ENCODE peak calls at places on chromosomes 1 and 21, in six cellular contexts. H, E, X, U, W and T are unnamed samples.
A peak's percentile ranks its signal among the peaks of the same experiment; 100 is the strongest.

GRCh38 chr1:28577052-28577678 is 14.9 kb upstream of the RAB42 start:
- DNase-seq in H (no peak), E (no peak), X (no peak), U (no peak), W (no peak), T (no peak)

GRCh38 chr1:224700915-224701531 is 84.9 kb downstream of the CNIH3 start:
- DNase-seq in H (no peak), E (no peak), X (no peak), U (no peak), W (no peak), T (no peak)

GRCh38 chr1:97433520-97434175 is 487.2 kb downstream of the DPYD start:
- DNase-seq in H (no peak), E (no peak), X (no peak), U (no peak), W (no peak), T (no peak)

GRCh38 chr1:82775402-82776000 is 974.8 kb downstream of the ADGRL2 start:
- DNase-seq in H (no peak), E (peak; percentile 55), X (peak; percentile 23), U (no peak), W (no peak), T (no peak)

GRCh38 chr1:46991083-46991923 is 32.2 kb upstream of the CYP4X1 start:
- DNase-seq in H (no peak), E (no peak), X (no peak), U (no peak), W (no peak), T (no peak)

GRCh38 chr21:34073749-34074282 is 438 bp downstream of the MRPS6 start:
- DNase-seq in H (peak; percentile 90), E (peak; percentile 36), X (peak; percentile 35), U (peak; percentile 38), W (no peak), T (peak; percentile 93)

GRCh38 chr1:196387766-196388165 is 220.5 kb downstream of the KCNT2 start:
- DNase-seq in H (no peak), E (no peak), X (no peak), U (no peak), W (no peak), T (no peak)

GRCh38 chr21:34526618-34527290 is 14.7 kb upstream of the KCNE1 start:
- DNase-seq in H (no peak), E (peak; percentile 74), X (peak; percentile 89), U (peak; percentile 77), W (peak; percentile 76), T (peak; percentile 83)

GRCh38 chr21:44865561-44866280 is 7.8 kb downstream of the PTTG1IP start:
- DNase-seq in H (peak; percentile 84), E (no peak), X (no peak), U (peak; percentile 65), W (no peak), T (no peak)

GRCh38 chr1:114756009-114756892 is 1.5 kb downstream of the CSDE1 start:
- DNase-seq in H (no peak), E (no peak), X (no peak), U (no peak), W (no peak), T (no peak)

GRCh38 chr1:32894681-32895080 is 6.5 kb downstream of the TMEM54 start:
- DNase-seq in H (peak; percentile 65), E (no peak), X (no peak), U (no peak), W (no peak), T (no peak)

GRCh38 chr1:32892368-32893197 is 6.3 kb downstream of the HPCA start:
- DNase-seq in H (peak; percentile 77), E (no peak), X (no peak), U (no peak), W (no peak), T (peak; percentile 88)

GRCh38 chr1:32894019-32894600 is 7.1 kb downstream of the TMEM54 start:
- DNase-seq in H (peak; percentile 65), E (no peak), X (no peak), U (no peak), W (no peak), T (no peak)

GRCh38 chr1:32891630-32892029 is 5.3 kb downstream of the HPCA start:
- DNase-seq in H (no peak), E (no peak), X (no peak), U (no peak), W (no peak), T (no peak)

DNA sequence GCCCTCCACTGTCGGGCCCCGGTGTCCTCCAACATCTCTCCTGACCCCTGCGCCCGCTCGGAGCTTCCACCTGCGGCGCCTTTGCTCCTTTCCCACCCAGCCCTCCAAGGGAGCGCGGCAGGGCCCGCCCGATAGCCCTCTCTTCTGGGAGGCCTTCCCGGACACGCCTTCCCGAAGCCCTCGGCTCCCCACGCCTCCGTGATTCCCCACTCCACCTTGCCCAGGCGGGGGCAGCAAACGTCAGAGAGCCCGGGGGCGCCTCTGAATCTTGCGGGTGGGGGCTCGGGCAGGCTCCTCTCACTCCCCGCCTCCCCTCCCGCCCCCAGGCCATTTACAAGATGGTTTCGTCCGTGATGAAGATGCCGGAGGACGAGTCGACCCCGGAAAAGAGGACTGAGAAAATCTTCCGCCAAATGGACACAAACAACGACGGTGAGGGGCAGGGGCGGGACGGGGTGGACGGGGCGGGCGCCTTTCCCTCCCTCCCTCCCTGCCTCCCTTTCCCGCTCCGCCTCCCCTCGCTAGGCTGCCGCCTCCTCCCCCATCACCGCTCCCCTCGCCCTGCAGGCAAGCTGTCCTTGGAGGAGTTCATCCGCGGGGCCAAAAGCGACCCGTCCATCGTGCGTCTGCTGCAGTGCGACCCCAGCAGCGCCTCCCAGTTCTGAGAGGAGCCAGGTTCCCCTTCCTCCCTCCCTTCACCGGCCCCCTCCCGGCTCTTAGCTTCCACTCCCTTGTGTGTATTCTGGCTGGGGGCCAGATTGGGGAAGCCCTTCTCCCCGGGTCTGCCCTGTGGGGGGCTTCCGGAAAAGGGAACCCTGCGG is 7.1 kb downstream of the HPCA start:
- DNase-seq in H (peak; percentile 74), E (no peak), X (no peak), U (peak; percentile 48), W (no peak), T (no peak)
- TF ChIP-seq POLR2A in H (no peak), E (no peak), X (no peak), U (no peak), W (no peak), T (no peak)

GRCh38 chr1:31625561-31626272 is 8.2 kb downstream of the HCRTR1 start:
- DNase-seq in H (no peak), E (no peak), X (peak; percentile 73), U (no peak), W (no peak), T (no peak)

GRCh38 chr1:31627301-31627929 is 9.9 kb downstream of the HCRTR1 start:
- DNase-seq in H (no peak), E (peak; percentile 67), X (peak; percentile 84), U (peak; percentile 90), W (no peak), T (peak; percentile 66)

GRCh38 chr1:31628931-31629582 is 11.6 kb downstream of the HCRTR1 start:
- DNase-seq in H (no peak), E (no peak), X (no peak), U (no peak), W (no peak), T (no peak)

GRCh38 chr1:31626451-31627202 is 9.1 kb downstream of the HCRTR1 start:
- DNase-seq in H (no peak), E (no peak), X (peak; percentile 83), U (no peak), W (no peak), T (peak; percentile 41)

GRCh38 chr1:31627930-31628421 is 10.5 kb downstream of the HCRTR1 start:
- DNase-seq in H (no peak), E (peak; percentile 30), X (no peak), U (peak; percentile 62), W (no peak), T (peak; percentile 91)
- TF ChIP-seq POLR2A in H (no peak), E (no peak), X (peak; percentile 24), U (no peak), W (no peak), T (no peak)

GRCh38 chr1:90305577-90305976 is 310.7 kb downstream of the ZNF326 start:
- DNase-seq in H (no peak), E (no peak), X (no peak), U (no peak), W (no peak), T (no peak)
- TF ChIP-seq POLR2A in H (no peak), E (no peak), X (no peak), U (no peak), W (no peak), T (no peak)

GRCh38 chr1:75908717-75909152 is 23.5 kb downstream of the ASB17 start:
- DNase-seq in H (no peak), E (no peak), X (no peak), U (no peak), W (no peak), T (no peak)
- TF ChIP-seq POLR2A in H (no peak), E (no peak), X (no peak), U (no peak), W (no peak), T (no peak)

GRCh38 chr1:3598051-3598471 is 13.2 kb downstream of the MEGF6 start:
- DNase-seq in H (no peak), E (no peak), X (no peak), U (no peak), W (no peak), T (peak; percentile 71)
- TF ChIP-seq POLR2A in H (no peak), E (no peak), X (no peak), U (no peak), W (no peak), T (no peak)